ENCODE peak calls at places on chromosomes 4 and X, in nine cellular contexts. H, K, A, X, C, L, T, P and O are unnamed samples.

GRCh38 chrX:76148011-76148665 is 24.7 kb upstream of the PBDC1 start:
- DNase-seq in H (no peak), K (no peak), A (no peak), X (no peak), C (no peak), L (peak; percentile 10), T (peak; percentile 43), P (no peak), O (peak; percentile 0)

GRCh38 chrX:85592980-85593379 is 213.5 kb upstream of the POF1B start:
- DNase-seq in H (no peak), K (no peak), A (no peak), X (no peak), C (no peak), L (no peak), T (no peak), P (no peak), O (no peak)

GRCh38 chrX:12236156-12236555 is 97.9 kb downstream of the FRMPD4 start:
- DNase-seq in H (no peak), K (no peak), A (no peak), X (no peak), C (no peak), L (no peak), T (no peak), P (no peak), O (no peak)

GRCh38 chr4:81648576-81649272 is 177.0 kb upstream of the RASGEF1B start:
- DNase-seq in H (no peak), K (no peak), A (peak; percentile 14), X (no peak), C (no peak), L (no peak), T (peak; percentile 15), P (no peak), O (no peak)

GRCh38 chrX:136354201-136354600 is 53.4 kb downstream of the ADGRG4 start:
- DNase-seq in H (no peak), K (no peak), A (no peak), X (no peak), C (no peak), L (no peak), T (no peak), P (no peak), O (no peak)

GRCh38 chr4:153916273-153916755 is 127.4 kb upstream of the SFRP2 start:
- DNase-seq in H (no peak), K (no peak), A (no peak), X (no peak), C (no peak), L (no peak), T (no peak), P (no peak), O (no peak)

GRCh38 chrX:126395909-126396308 is 156.7 kb downstream of the DCAF12L1 start:
- DNase-seq in H (no peak), K (no peak), A (no peak), X (no peak), C (no peak), L (no peak), T (no peak), P (no peak), O (no peak)

GRCh38 chr4:32142075-32142474 is 1421.9 kb downstream of the PCDH7 start:
- DNase-seq in H (no peak), K (no peak), A (no peak), X (no peak), C (no peak), L (no peak), T (peak; percentile 14), P (no peak), O (no peak)

GRCh38 chr4:105241456-105241855 is 94.8 kb downstream of the TET2 start:
- DNase-seq in H (no peak), K (no peak), A (no peak), X (no peak), C (no peak), L (no peak), T (no peak), P (no peak), O (no peak)

GRCh38 chr4:113810906-113811305 is 49.4 kb upstream of the CAMK2D start:
- DNase-seq in H (no peak), K (peak; percentile 48), A (no peak), X (no peak), C (no peak), L (peak; percentile 79), T (peak; percentile 80), P (no peak), O (peak; percentile 30)

GRCh38 chr4:186932631-186933150 is 209.0 kb upstream of the FAT1 start:
- DNase-seq in H (no peak), K (peak; percentile 76), A (no peak), X (no peak), C (no peak), L (peak; percentile 88), T (no peak), P (no peak), O (peak; percentile 90)

GRCh38 chr4:74016068-74016467 is 17.6 kb upstream of the CXCL5 start:
- DNase-seq in H (no peak), K (no peak), A (no peak), X (no peak), C (no peak), L (peak; percentile 50), T (no peak), P (no peak), O (no peak)

GRCh38 chr4:39697740-39698423 is at the start of gene UBE2K:
- DNase-seq in H (peak; percentile 85), K (peak; percentile 27), A (peak; percentile 87), X (peak; percentile 93), C (peak; percentile 96), L (peak; percentile 86), T (peak; percentile 83), P (peak; percentile 94), O (peak; percentile 79)

GRCh38 chrX:107684956-107685385 is 56.7 kb downstream of the PRPS1 start:
- DNase-seq in H (peak; percentile 78), K (no peak), A (no peak), X (peak; percentile 85), C (peak; percentile 93), L (peak; percentile 73), T (peak; percentile 48), P (peak; percentile 86), O (no peak)

GRCh38 chrX:150257348-150258175 is 105.6 kb upstream of the MAMLD1 start:
- DNase-seq in H (no peak), K (no peak), A (no peak), X (no peak), C (no peak), L (no peak), T (no peak), P (no peak), O (no peak)

GRCh38 chr4:9608300-9608699 is 164.1 kb downstream of the DEFB131A start:
- DNase-seq in H (no peak), K (no peak), A (no peak), X (no peak), C (no peak), L (no peak), T (no peak), P (no peak), O (no peak)

GRCh38 chr4:6917445-6918241 is 8.0 kb downstream of the TBC1D14 start:
- DNase-seq in H (peak; percentile 59), K (no peak), A (no peak), X (peak; percentile 94), C (peak; percentile 94), L (peak; percentile 26), T (no peak), P (no peak), O (no peak)

GRCh38 chr4:98539299-98539698 is 119.1 kb downstream of the TSPAN5 start:
- DNase-seq in H (no peak), K (no peak), A (no peak), X (no peak), C (no peak), L (no peak), T (no peak), P (no peak), O (no peak)

GRCh38 chr4:17713779-17714178 is 67.6 kb downstream of the FAM184B start:
- DNase-seq in H (no peak), K (no peak), A (no peak), X (no peak), C (no peak), L (no peak), T (no peak), P (no peak), O (no peak)

GRCh38 chrX:23656684-23657083 is 10.6 kb upstream of the PRDX4 start:
- DNase-seq in H (no peak), K (no peak), A (no peak), X (no peak), C (no peak), L (peak; percentile 23), T (peak; percentile 24), P (no peak), O (peak; percentile 48)

GRCh38 chr4:83489711-83490326 is 4.9 kb upstream of the ABRAXAS1 start:
- DNase-seq in H (peak; percentile 40), K (no peak), A (no peak), X (no peak), C (no peak), L (no peak), T (no peak), P (no peak), O (no peak)
- TF ChIP-seq CTCF in H (peak; percentile 39), K (no peak), A (no peak), X (no peak), C (no peak), L (no peak), T (peak; percentile 5), P (no peak), O (peak; percentile 13)

GRCh38 chr4:52982246-52982950 is 120.3 kb downstream of the RASL11B start:
- DNase-seq in H (no peak), K (no peak), A (no peak), X (no peak), C (no peak), L (peak; percentile 80), T (peak; percentile 81), P (no peak), O (peak; percentile 50)
- TF ChIP-seq CTCF in H (peak; percentile 89), K (peak; percentile 66), A (no peak), X (no peak), C (peak; percentile 64), L (peak; percentile 79), T (peak; percentile 80), P (peak; percentile 66), O (peak; percentile 83)

DNA sequence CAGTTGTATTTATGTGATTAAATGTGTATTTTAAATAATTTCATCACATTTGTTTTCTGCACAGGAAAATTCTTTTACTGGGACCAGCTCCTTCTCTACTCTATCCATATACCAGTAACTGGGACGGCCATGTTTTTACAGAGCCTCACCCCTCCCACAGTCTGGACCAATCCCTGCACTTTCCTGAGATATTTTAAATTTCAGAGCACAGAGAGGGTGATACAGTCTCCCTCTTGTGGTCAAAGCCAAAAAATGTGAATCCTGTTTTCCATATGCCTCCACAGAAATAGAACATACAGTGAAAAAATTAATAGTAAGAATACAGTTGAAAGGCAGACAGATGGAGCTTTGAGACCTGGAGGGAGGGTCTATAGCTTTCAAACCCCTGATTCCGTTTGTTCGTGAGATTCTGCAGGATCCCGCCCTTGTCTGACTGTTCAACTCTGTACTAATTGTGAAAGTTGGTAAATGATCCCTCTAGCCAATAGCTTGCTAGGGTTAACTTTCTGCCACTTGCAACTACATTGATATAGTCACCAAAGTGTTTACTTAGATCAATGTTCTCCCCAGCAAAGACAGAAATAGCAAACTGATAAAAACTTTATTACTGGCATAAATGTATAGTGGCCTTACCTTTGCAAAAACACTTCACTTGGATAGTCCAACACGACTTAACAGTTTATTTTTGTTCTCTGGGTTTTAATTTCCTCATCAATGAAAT is 172.2 kb downstream of the PPARGC1A start:
- DNase-seq in H (no peak), K (no peak), A (no peak), X (no peak), C (no peak), L (peak; percentile 50), T (peak; percentile 6), P (no peak), O (peak; percentile 16)
- TF ChIP-seq CTCF in H (peak; percentile 66), K (peak; percentile 35), A (no peak), X (no peak), C (peak; percentile 11), L (peak; percentile 36), T (peak; percentile 35), P (no peak), O (peak; percentile 68)

GRCh38 chr4:2046031-2046961 is 12.8 kb upstream of the NAT8L start:
- DNase-seq in H (peak; percentile 32), K (no peak), A (no peak), X (no peak), C (peak; percentile 69), L (no peak), T (no peak), P (no peak), O (no peak)
- TF ChIP-seq CTCF in H (no peak), K (no peak), A (no peak), X (no peak), C (no peak), L (no peak), T (no peak), P (no peak), O (no peak)